ENCODE peak calls at places on chromosomes 5 and 9, in seven cellular contexts. One of them, this sample, is unnamed.

GRCh38 chr9:34197756-34198711 is 19.2 kb downstream of the UBAP1 start:
- DNase-seq in Peyer's patch: no peak
- DNase-seq in left ventricle myocardium inferior: no peak
- DNase-seq in thyroid gland: no peak
- DNase-seq in A549: peak
- DNase-seq in IMR-90: no peak
- DNase-seq in stomach: peak
- DNase-seq in this sample: no peak

GRCh38 chr5:80837679-80838078 is 122.5 kb upstream of the RASGRF2 start:
- DNase-seq in stomach: no peak
- DNase-seq in thyroid gland: no peak
- DNase-seq in left ventricle myocardium inferior: no peak
- DNase-seq in A549: no peak
- DNase-seq in IMR-90: no peak
- DNase-seq in Peyer's patch: no peak
- DNase-seq in this sample: peak

GRCh38 chr5:38323645-38324295 is 65.4 kb downstream of the EGFLAM start:
- DNase-seq in IMR-90: peak
- DNase-seq in A549: no peak
- DNase-seq in thyroid gland: no peak
- DNase-seq in left ventricle myocardium inferior: no peak
- DNase-seq in stomach: no peak
- DNase-seq in Peyer's patch: no peak
- DNase-seq in this sample: no peak

GRCh38 chr9:15578719-15579118 is 25.9 kb downstream of the CCDC171 start:
- DNase-seq in left ventricle myocardium inferior: no peak
- DNase-seq in stomach: no peak
- DNase-seq in IMR-90: peak
- DNase-seq in thyroid gland: no peak
- DNase-seq in Peyer's patch: no peak
- DNase-seq in A549: no peak
- DNase-seq in this sample: no peak

GRCh38 chr5:9339206-9339818 is 206.6 kb downstream of the SEMA5A start:
- DNase-seq in left ventricle myocardium inferior: no peak
- DNase-seq in thyroid gland: no peak
- DNase-seq in stomach: no peak
- DNase-seq in Peyer's patch: no peak
- DNase-seq in A549: peak
- DNase-seq in IMR-90: no peak
- DNase-seq in this sample: no peak

GRCh38 chr5:2334686-2335085 is 416.8 kb downstream of the IRX2 start:
- DNase-seq in A549: no peak
- DNase-seq in left ventricle myocardium inferior: no peak
- DNase-seq in stomach: no peak
- DNase-seq in IMR-90: no peak
- DNase-seq in Peyer's patch: no peak
- DNase-seq in thyroid gland: no peak
- DNase-seq in this sample: no peak

GRCh38 chr9:68802525-68803015 is 97.5 kb downstream of the PIP5K1B start:
- DNase-seq in thyroid gland: no peak
- DNase-seq in left ventricle myocardium inferior: no peak
- DNase-seq in A549: no peak
- DNase-seq in stomach: no peak
- DNase-seq in IMR-90: no peak
- DNase-seq in Peyer's patch: peak
- DNase-seq in this sample: no peak

GRCh38 chr5:73299665-73300435 is 126.9 kb downstream of the TMEM174 start:
- DNase-seq in IMR-90: peak
- DNase-seq in stomach: no peak
- DNase-seq in Peyer's patch: no peak
- DNase-seq in A549: no peak
- DNase-seq in left ventricle myocardium inferior: no peak
- DNase-seq in thyroid gland: no peak
- DNase-seq in this sample: no peak

GRCh38 chr5:138722518-138722917 is 30.7 kb upstream of the CTNNA1 start:
- DNase-seq in left ventricle myocardium inferior: no peak
- DNase-seq in thyroid gland: no peak
- DNase-seq in A549: no peak
- DNase-seq in Peyer's patch: no peak
- DNase-seq in stomach: peak
- DNase-seq in IMR-90: no peak
- DNase-seq in this sample: no peak

GRCh38 chr9:2014148-2014547 is 999 bp upstream of the SMARCA2 start:
- DNase-seq in left ventricle myocardium inferior: no peak
- DNase-seq in thyroid gland: peak
- DNase-seq in Peyer's patch: no peak
- DNase-seq in A549: no peak
- DNase-seq in IMR-90: no peak
- DNase-seq in stomach: no peak
- DNase-seq in this sample: no peak

GRCh38 chr9:115063058-115063850 is 54.7 kb downstream of the TNC start:
- DNase-seq in A549: no peak
- DNase-seq in stomach: no peak
- DNase-seq in left ventricle myocardium inferior: no peak
- DNase-seq in IMR-90: peak
- DNase-seq in Peyer's patch: no peak
- DNase-seq in thyroid gland: no peak
- DNase-seq in this sample: no peak

GRCh38 chr5:179472641-179473040 is 77.7 kb upstream of the RUFY1 start:
- DNase-seq in IMR-90: no peak
- DNase-seq in left ventricle myocardium inferior: no peak
- DNase-seq in thyroid gland: no peak
- DNase-seq in stomach: no peak
- DNase-seq in Peyer's patch: no peak
- DNase-seq in A549: no peak
- DNase-seq in this sample: no peak

GRCh38 chr9:88789785-88790184 is 201.5 kb upstream of the S1PR3 start:
- DNase-seq in stomach: no peak
- DNase-seq in left ventricle myocardium inferior: no peak
- DNase-seq in Peyer's patch: no peak
- DNase-seq in thyroid gland: no peak
- DNase-seq in IMR-90: peak
- DNase-seq in A549: no peak
- DNase-seq in this sample: no peak

GRCh38 chr5:82591021-82591515 is 312.9 kb upstream of the RPS23 start:
- DNase-seq in IMR-90: no peak
- DNase-seq in A549: no peak
- DNase-seq in thyroid gland: no peak
- DNase-seq in stomach: no peak
- DNase-seq in Peyer's patch: no peak
- DNase-seq in left ventricle myocardium inferior: no peak
- DNase-seq in this sample: no peak

GRCh38 chr9:73149371-73150067 is 2.1 kb upstream of the ANXA1 start:
- DNase-seq in Peyer's patch: peak
- DNase-seq in A549: peak
- DNase-seq in stomach: no peak
- DNase-seq in thyroid gland: no peak
- DNase-seq in left ventricle myocardium inferior: no peak
- DNase-seq in IMR-90: peak
- DNase-seq in this sample: no peak

GRCh38 chr5:58542709-58543108 is 40.2 kb upstream of the RAB3C start:
- DNase-seq in thyroid gland: no peak
- DNase-seq in stomach: no peak
- DNase-seq in left ventricle myocardium inferior: no peak
- DNase-seq in Peyer's patch: no peak
- DNase-seq in A549: no peak
- DNase-seq in IMR-90: no peak
- DNase-seq in this sample: no peak

GRCh38 chr5:167217097-167217743 is 1074.2 kb upstream of the WWC1 start:
- DNase-seq in left ventricle myocardium inferior: no peak
- DNase-seq in thyroid gland: no peak
- DNase-seq in A549: no peak
- DNase-seq in Peyer's patch: no peak
- DNase-seq in IMR-90: no peak
- DNase-seq in stomach: no peak
- DNase-seq in this sample: no peak

GRCh38 chr9:126804696-126805545 is at the start of gene ZBTB43:
- DNase-seq in A549: peak
- DNase-seq in Peyer's patch: peak
- DNase-seq in stomach: peak
- DNase-seq in thyroid gland: peak
- DNase-seq in left ventricle myocardium inferior: peak
- DNase-seq in IMR-90: peak
- DNase-seq in this sample: peak

GRCh38 chr5:176531902-176532493 is 5.2 kb downstream of the RNF44 start:
- DNase-seq in Peyer's patch: no peak
- DNase-seq in IMR-90: no peak
- DNase-seq in left ventricle myocardium inferior: no peak
- DNase-seq in thyroid gland: no peak
- DNase-seq in stomach: no peak
- DNase-seq in A549: no peak
- DNase-seq in this sample: no peak

GRCh38 chr5:176533390-176533789 is 3.8 kb downstream of the RNF44 start:
- DNase-seq in IMR-90: no peak
- DNase-seq in left ventricle myocardium inferior: peak
- DNase-seq in thyroid gland: no peak
- DNase-seq in A549: no peak
- DNase-seq in Peyer's patch: no peak
- DNase-seq in stomach: no peak
- DNase-seq in this sample: no peak

GRCh38 chr5:176530983-176531901 is 6.0 kb downstream of the RNF44 start:
- DNase-seq in left ventricle myocardium inferior: no peak
- DNase-seq in IMR-90: peak
- DNase-seq in A549: no peak
- DNase-seq in thyroid gland: peak
- DNase-seq in Peyer's patch: no peak
- DNase-seq in stomach: no peak
- DNase-seq in this sample: no peak

GRCh38 chr5:176533894-176534611 is 3.1 kb downstream of the RNF44 start:
- DNase-seq in Peyer's patch: peak
- DNase-seq in thyroid gland: peak
- DNase-seq in stomach: peak
- DNase-seq in left ventricle myocardium inferior: peak
- DNase-seq in A549: peak
- DNase-seq in IMR-90: peak
- DNase-seq in this sample: peak

GRCh38 chr5:176532795-176533194 is 4.4 kb downstream of the RNF44 start:
- DNase-seq in left ventricle myocardium inferior: no peak
- DNase-seq in Peyer's patch: no peak
- DNase-seq in A549: no peak
- DNase-seq in IMR-90: no peak
- DNase-seq in thyroid gland: no peak
- DNase-seq in stomach: no peak
- DNase-seq in this sample: no peak
- H3K4me3 ChIP-seq in left ventricle myocardium inferior: peak
- H3K4me3 ChIP-seq in Peyer's patch: peak
- H3K4me3 ChIP-seq in A549: no peak
- H3K4me3 ChIP-seq in IMR-90: no peak
- H3K4me3 ChIP-seq in thyroid gland: no peak
- H3K4me3 ChIP-seq in stomach: no peak
- H3K4me3 ChIP-seq in this sample: peak

DNA sequence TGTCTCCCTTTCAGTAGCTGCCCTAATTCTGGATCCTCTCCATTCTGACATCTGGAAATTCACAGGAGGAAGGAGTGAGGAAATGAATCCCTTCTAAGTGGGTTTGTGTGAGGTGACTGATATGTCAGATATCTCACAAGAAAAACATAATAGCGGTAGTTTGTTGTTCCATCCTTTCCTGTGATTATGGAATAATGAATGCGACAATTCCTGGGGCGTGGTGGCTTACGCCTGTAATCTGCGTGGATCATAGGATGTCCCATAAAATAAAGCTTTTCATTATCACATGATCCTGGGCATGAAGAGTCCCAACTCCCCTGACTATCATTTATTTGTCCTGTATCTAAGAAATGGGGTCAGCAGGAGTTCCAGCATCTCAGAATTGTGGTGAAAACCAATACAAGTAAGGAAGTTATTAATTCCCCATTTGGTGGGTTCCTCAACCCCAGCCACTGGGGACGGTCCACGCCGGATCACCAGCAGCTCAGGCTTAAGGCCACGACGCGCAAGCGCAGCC is 375 bp upstream of the C5orf24 start:
- DNase-seq in thyroid gland: no peak
- DNase-seq in A549: no peak
- DNase-seq in left ventricle myocardium inferior: no peak
- DNase-seq in Peyer's patch: no peak
- DNase-seq in stomach: no peak
- DNase-seq in IMR-90: peak
- DNase-seq in this sample: no peak
- TF ChIP-seq CTCF in thyroid gland: no peak
- TF ChIP-seq CTCF in A549: no peak
- TF ChIP-seq CTCF in left ventricle myocardium inferior: no peak
- TF ChIP-seq CTCF in Peyer's patch: no peak
- TF ChIP-seq CTCF in stomach: no peak
- TF ChIP-seq CTCF in IMR-90: no peak
- TF ChIP-seq CTCF in this sample: no peak

GRCh38 chr9:109886050-109886449 is 106.1 kb downstream of the PALM2AKAP2 start:
- DNase-seq in left ventricle myocardium inferior: peak
- DNase-seq in A549: no peak
- DNase-seq in Peyer's patch: no peak
- DNase-seq in thyroid gland: peak
- DNase-seq in stomach: no peak
- DNase-seq in IMR-90: no peak
- DNase-seq in this sample: no peak
- H3K27ac ChIP-seq in left ventricle myocardium inferior: peak
- H3K27ac ChIP-seq in A549: no peak
- H3K27ac ChIP-seq in Peyer's patch: no peak
- H3K27ac ChIP-seq in thyroid gland: peak
- H3K27ac ChIP-seq in stomach: no peak
- H3K27ac ChIP-seq in IMR-90: no peak
- H3K27ac ChIP-seq in this sample: no peak

GRCh38 chr5:114053377-114053776 is 308.5 kb upstream of the KCNN2 start:
- DNase-seq in left ventricle myocardium inferior: no peak
- DNase-seq in thyroid gland: no peak
- DNase-seq in A549: no peak
- DNase-seq in IMR-90: no peak
- DNase-seq in stomach: no peak
- DNase-seq in Peyer's patch: no peak
- DNase-seq in this sample: no peak

GRCh38 chr5:114055318-114055788 is 306.5 kb upstream of the KCNN2 start:
- DNase-seq in stomach: peak
- DNase-seq in left ventricle myocardium inferior: peak
- DNase-seq in IMR-90: peak
- DNase-seq in A549: peak
- DNase-seq in thyroid gland: peak
- DNase-seq in Peyer's patch: no peak
- DNase-seq in this sample: no peak

GRCh38 chr5:114050087-114050486 is 311.8 kb upstream of the KCNN2 start:
- DNase-seq in thyroid gland: no peak
- DNase-seq in A549: no peak
- DNase-seq in IMR-90: no peak
- DNase-seq in left ventricle myocardium inferior: no peak
- DNase-seq in stomach: no peak
- DNase-seq in Peyer's patch: no peak
- DNase-seq in this sample: no peak

DNA sequence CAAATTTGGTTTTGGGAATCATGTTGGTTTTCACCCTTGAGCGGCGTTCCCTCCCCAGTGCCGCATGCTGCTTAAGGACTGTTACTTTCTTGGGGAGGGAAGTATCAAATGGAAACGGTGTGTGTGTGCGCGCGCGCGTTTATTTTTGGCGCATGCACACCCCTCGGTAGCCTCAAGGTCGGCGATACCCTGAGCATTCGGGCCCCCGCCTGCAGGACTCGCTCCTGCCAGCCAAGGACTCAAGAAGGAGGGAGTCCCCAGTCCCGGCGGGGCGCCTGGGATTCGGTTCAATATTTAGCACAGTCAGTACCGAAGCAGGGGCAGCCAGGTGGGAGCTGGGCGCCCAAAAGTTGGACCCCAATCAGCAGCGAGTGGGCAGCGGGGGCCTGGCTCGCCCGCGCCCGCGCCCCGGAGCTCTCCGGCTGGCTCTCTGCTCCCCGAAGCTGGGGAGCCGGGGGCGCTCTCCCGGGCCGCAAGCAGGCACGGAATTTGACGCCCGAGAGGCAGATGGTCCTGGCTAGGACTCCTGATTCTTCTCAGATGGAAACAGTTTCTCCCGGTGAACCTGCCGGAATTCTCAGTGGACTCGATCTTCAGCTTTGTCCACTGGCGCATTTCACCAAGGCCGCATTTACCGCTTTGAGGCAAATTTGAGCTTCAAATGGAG is 305.9 kb upstream of the KCNN2 start:
- DNase-seq in left ventricle myocardium inferior: peak
- DNase-seq in stomach: no peak
- DNase-seq in Peyer's patch: no peak
- DNase-seq in IMR-90: peak
- DNase-seq in A549: no peak
- DNase-seq in thyroid gland: peak
- DNase-seq in this sample: no peak
- H3K4me3 ChIP-seq in left ventricle myocardium inferior: peak
- H3K4me3 ChIP-seq in stomach: peak
- H3K4me3 ChIP-seq in Peyer's patch: no peak
- H3K4me3 ChIP-seq in IMR-90: peak
- H3K4me3 ChIP-seq in A549: peak
- H3K4me3 ChIP-seq in thyroid gland: peak
- H3K4me3 ChIP-seq in this sample: no peak

This sample was measured in CD8-positive, alpha-beta T cell.